ENCODE peak calls at places on chromosomes 16 and 17, in seven cellular contexts. C is cardiac muscle cell, U is IMR-90, H is tibial artery, B is dorsolateral prefrontal cortex, R is fibroblast of mammary gland, P is testis. K is an unnamed sample.

GRCh38 chr16:23074423-23074822 is 74.8 kb downstream of the USP31 start:
- DNase-seq in P (peak), R (no peak), C (no peak), U (no peak), B (no peak), H (no peak), K (no peak)

GRCh38 chr16:9823510-9823909 is 358.7 kb downstream of the GRIN2A start:
- DNase-seq in U (no peak), C (no peak), B (no peak), P (no peak), R (no peak), H (no peak), K (no peak)

GRCh38 chr17:75872434-75873351 is 5.7 kb downstream of the TRIM47 start:
- DNase-seq in R (peak), U (peak), P (peak), H (peak), C (peak), B (peak), K (peak)

GRCh38 chr16:11546522-11547485 is 39.9 kb downstream of the LITAF start:
- DNase-seq in H (no peak), B (no peak), P (no peak), R (peak), U (peak), C (peak), K (peak)

GRCh38 chr17:2198917-2199316 is 104.7 kb downstream of the SMG6 start:
- DNase-seq in B (no peak), P (no peak), U (peak), H (no peak), R (peak), C (peak), K (peak)

GRCh38 chr16:678858-679807 is 1.1 kb upstream of the STUB1 start:
- DNase-seq in R (peak), U (peak), P (peak), C (peak), H (peak), B (peak), K (peak)

GRCh38 chr16:52466998-52467397 is 79.9 kb downstream of the TOX3 start:
- DNase-seq in H (no peak), R (no peak), B (no peak), U (no peak), C (no peak), P (no peak), K (no peak)

GRCh38 chr16:54482892-54483574 is 196.4 kb upstream of the IRX3 start:
- DNase-seq in P (no peak), B (no peak), H (no peak), C (no peak), R (no peak), U (no peak), K (no peak)

GRCh38 chr17:16107165-16107770 is 107.6 kb downstream of the TTC19 start:
- DNase-seq in R (peak), B (no peak), U (no peak), C (no peak), P (no peak), H (no peak), K (no peak)

GRCh38 chr16:68190745-68191510 is 45.0 kb downstream of the ESRP2 start:
- DNase-seq in B (no peak), R (peak), H (no peak), P (no peak), U (peak), C (no peak), K (peak)

GRCh38 chr17:54172654-54173316 is 350.1 kb downstream of the KIF2B start:
- DNase-seq in C (peak), R (peak), U (no peak), B (peak), H (no peak), P (peak), K (peak)

GRCh38 chr17:204427-205175 is 23.2 kb upstream of the DOC2B start:
- DNase-seq in P (no peak), U (no peak), C (no peak), H (no peak), R (no peak), B (no peak), K (no peak)

GRCh38 chr17:39099686-39100293 is 51.6 kb downstream of the PLXDC1 start:
- DNase-seq in B (no peak), H (peak), P (peak), R (peak), C (peak), U (peak), K (peak)

GRCh38 chr17:76556759-76557367 is 17.0 kb downstream of the PRCD start:
- DNase-seq in U (peak), R (peak), P (no peak), C (peak), H (no peak), B (no peak), K (peak)

GRCh38 chr17:39872700-39873099 is 4.7 kb downstream of the ZPBP2 start:
- DNase-seq in R (peak), C (peak), B (no peak), U (peak), H (no peak), P (no peak), K (no peak)

GRCh38 chr17:17538417-17539391 is 42.5 kb upstream of the RASD1 start:
- DNase-seq in H (no peak), P (no peak), R (no peak), C (peak), B (no peak), U (peak), K (peak)

GRCh38 chr17:80274317-80274716 is 13.7 kb downstream of the RNF213 start:
- DNase-seq in U (no peak), C (no peak), R (no peak), B (no peak), H (no peak), P (no peak), K (no peak)

GRCh38 chr17:40251576-40251975 is 32.5 kb downstream of the WIPF2 start:
- DNase-seq in P (no peak), H (peak), U (peak), C (peak), B (no peak), R (peak), K (peak)

GRCh38 chr17:27446569-27447301 is 9.5 kb upstream of the KSR1 start:
- DNase-seq in C (peak), H (no peak), R (peak), B (no peak), P (no peak), U (peak), K (peak)

GRCh38 chr17:81298325-81298990 is 3.4 kb upstream of the SLC38A10 start:
- DNase-seq in B (no peak), R (no peak), U (no peak), C (no peak), P (no peak), H (no peak), K (no peak)

GRCh38 chr17:1916963-1917715 is 87.3 kb downstream of the RPA1 start:
- DNase-seq in R (no peak), C (no peak), U (no peak), P (no peak), H (no peak), B (no peak), K (no peak)

GRCh38 chr16:65125871-65126270 is 4.0 kb upstream of the CDH11 start:
- DNase-seq in U (peak), B (no peak), P (no peak), H (no peak), R (peak), C (peak), K (peak)

GRCh38 chr16:65126845-65127624 is 5.2 kb upstream of the CDH11 start:
- DNase-seq in C (no peak), U (no peak), R (no peak), B (no peak), H (no peak), P (no peak), K (no peak)

GRCh38 chr16:65124596-65124995 is 2.7 kb upstream of the CDH11 start:
- DNase-seq in U (no peak), R (no peak), C (no peak), P (no peak), B (no peak), H (no peak), K (no peak)

GRCh38 chr16:65123846-65124513 is 2.1 kb upstream of the CDH11 start:
- DNase-seq in C (no peak), P (peak), U (peak), H (no peak), B (no peak), R (no peak), K (peak)

GRCh38 chr16:65125322-65125721 is 3.5 kb upstream of the CDH11 start:
- DNase-seq in R (no peak), U (peak), H (no peak), B (no peak), C (no peak), P (no peak), K (no peak)
- H3K4me3 ChIP-seq in R (no peak), U (no peak), H (no peak), B (no peak), C (no peak), P (no peak), K (peak)

GRCh38 chr17:7311110-7311698 is 3.8 kb downstream of the EIF5A start:
- DNase-seq in C (no peak), U (no peak), B (no peak), P (no peak), R (no peak), H (no peak), K (no peak)

GRCh38 chr17:7309628-7310027 is 2.2 kb downstream of the EIF5A start:
- DNase-seq in P (no peak), B (no peak), R (no peak), H (no peak), U (no peak), C (no peak), K (no peak)

GRCh38 chr17:7308625-7309433 is 1.4 kb downstream of the EIF5A start:
- DNase-seq in B (peak), P (peak), H (peak), U (peak), C (peak), R (peak), K (peak)

GRCh38 chr17:7306911-7307685 is at the start of gene EIF5A:
- DNase-seq in U (peak), H (peak), C (peak), B (peak), R (peak), P (peak), K (peak)

DNA sequence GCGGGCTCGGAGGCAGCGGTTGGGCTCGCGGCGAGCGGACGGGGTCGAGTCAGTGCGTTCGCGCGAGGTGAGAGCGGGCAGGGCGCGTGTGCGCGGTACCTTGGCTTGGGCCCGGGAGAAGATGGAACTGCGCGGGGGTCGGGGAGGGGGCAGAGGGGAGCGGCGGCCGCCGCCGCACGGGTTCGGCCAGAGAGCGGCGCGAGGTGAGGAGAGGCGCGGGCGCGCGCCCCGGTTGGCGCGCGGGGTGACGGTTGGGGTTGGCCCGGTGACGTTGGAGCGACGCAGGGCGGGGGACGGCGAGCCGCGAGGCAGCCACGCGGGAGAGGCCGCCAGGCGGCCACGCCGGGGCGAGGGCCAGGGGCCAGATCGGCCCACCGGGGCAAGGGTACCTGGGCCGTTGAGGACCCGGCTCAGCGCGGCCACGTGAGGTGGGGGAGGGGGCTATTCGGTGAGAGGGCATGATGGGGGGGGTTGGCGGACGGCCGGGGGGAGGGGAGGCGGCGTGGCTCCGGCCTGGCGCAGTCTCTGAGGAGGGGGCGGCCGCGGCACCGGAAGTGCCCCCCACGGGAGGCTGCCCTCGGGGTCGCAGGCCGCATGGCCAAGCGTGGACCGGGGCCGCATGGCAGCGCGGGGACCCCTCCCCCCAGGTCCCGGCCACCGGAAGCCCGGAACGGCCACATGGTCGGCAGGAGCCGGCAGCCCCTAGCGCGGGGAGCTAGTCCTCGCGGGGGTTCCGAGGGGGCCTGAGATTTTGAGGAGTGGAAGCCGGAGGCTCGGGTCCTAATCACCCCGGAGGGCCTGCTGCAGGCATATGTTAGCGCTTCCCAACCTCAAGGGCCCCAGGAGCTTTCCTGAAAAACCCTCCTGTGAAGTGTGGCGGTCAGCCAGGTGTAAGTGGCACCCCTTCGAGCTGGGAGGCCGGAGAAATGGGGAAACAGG is 527 bp downstream of the EIF5A start:
- DNase-seq in R (peak), U (peak), C (peak), P (peak), H (no peak), B (peak), K (peak)
- TF ChIP-seq CTCF in R (no peak), U (no peak), C (peak), P (no peak), H (peak), B (no peak), K (no peak)

GRCh38 chr16:47136101-47136820 is 7.5 kb downstream of the NETO2 start:
- DNase-seq in H (no peak), P (no peak), R (peak), U (peak), B (no peak), C (peak), K (peak)

GRCh38 chr16:47141773-47142468 is 1.8 kb downstream of the NETO2 start:
- DNase-seq in R (peak), P (peak), B (peak), U (peak), H (peak), C (peak), K (peak)

GRCh38 chr16:47142469-47143328 is 1.0 kb downstream of the NETO2 start:
- DNase-seq in H (no peak), P (peak), R (peak), C (peak), U (peak), B (peak), K (peak)

GRCh38 chr16:47140686-47141085 is 3.1 kb downstream of the NETO2 start:
- DNase-seq in P (no peak), B (no peak), R (no peak), U (no peak), C (no peak), H (no peak), K (no peak)

DNA sequence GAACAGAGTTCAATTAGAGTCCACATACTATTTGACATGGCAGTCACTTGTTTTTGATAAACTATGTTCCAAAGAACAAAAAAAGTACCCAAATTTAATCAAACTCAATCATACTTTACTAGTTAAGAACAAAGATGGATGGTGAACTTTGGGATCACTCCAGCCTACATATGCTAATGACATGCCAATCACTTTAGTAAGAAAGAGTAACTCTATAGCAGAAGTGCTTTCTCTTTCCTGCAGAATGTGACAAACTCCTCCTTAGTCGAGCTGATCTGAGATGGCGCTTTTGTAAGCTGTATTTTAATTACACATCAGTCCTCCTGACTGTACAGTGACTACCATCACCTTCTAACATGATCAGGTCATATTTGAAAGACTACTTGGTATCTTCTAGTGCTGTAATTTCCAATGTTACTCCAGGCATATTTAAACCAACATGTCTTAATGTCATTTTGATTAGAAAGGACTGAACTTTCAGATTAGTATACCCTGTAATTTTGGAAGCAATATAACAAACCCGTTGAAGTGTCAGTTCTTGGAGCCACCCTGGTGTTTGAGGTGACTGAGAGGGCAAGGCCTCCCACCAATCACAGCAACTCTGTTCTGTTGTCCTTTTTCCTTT is 4.1 kb downstream of the NETO2 start:
- DNase-seq in H (no peak), P (no peak), R (peak), B (no peak), C (no peak), U (peak), K (peak)
- H3K4me3 ChIP-seq in H (no peak), P (no peak), R (no peak), B (no peak), C (no peak), U (no peak), K (no peak)

GRCh38 chr17:45197555-45198334 is 23.9 kb upstream of the FMNL1 start:
- DNase-seq in B (peak), P (peak), H (peak), C (peak), U (peak), R (peak), K (peak)

GRCh38 chr17:45201457-45201856 is 20.2 kb upstream of the FMNL1 start:
- DNase-seq in B (no peak), C (no peak), H (no peak), U (no peak), P (no peak), R (no peak), K (no peak)

GRCh38 chr17:45197108-45197507 is 24.6 kb upstream of the FMNL1 start:
- DNase-seq in B (no peak), H (no peak), R (no peak), U (no peak), C (no peak), P (no peak), K (no peak)

GRCh38 chr17:45195424-45195823 is 26.3 kb upstream of the FMNL1 start:
- DNase-seq in U (no peak), B (no peak), P (no peak), R (no peak), H (no peak), C (no peak), K (no peak)

DNA sequence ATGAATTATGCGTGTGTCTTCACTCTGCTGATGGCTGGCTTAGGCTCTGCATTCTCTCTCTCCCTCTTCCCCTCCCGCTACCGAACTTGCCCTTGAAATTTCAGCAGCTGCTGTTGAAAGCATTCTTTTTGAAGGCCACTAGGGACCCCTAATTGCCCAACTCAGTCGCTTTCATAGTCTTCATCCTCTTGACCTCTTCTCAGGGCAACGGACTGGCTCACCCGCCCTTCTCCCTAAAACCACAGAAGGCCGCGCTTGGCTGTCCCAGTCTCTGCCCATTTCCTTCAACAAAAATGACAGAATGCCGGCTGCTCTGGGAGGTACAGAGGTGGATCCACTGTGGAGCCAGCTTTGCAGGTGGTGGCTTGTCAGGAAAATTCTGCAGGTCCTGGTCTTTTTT is 21.0 kb upstream of the FMNL1 start:
- DNase-seq in P (no peak), B (no peak), C (peak), H (peak), U (no peak), R (peak), K (peak)
- TF ChIP-seq CTCF in P (no peak), B (no peak), C (no peak), H (no peak), U (no peak), R (no peak), K (peak)

GRCh38 chr17:50052241-50052788 is 3.6 kb upstream of the ITGA3 start:
- DNase-seq in P (no peak), C (no peak), B (no peak), R (no peak), U (no peak), H (no peak), K (no peak)

GRCh38 chr17:50050431-50051032 is 5.4 kb upstream of the ITGA3 start:
- DNase-seq in H (no peak), U (no peak), R (no peak), B (no peak), P (no peak), C (no peak), K (no peak)

GRCh38 chr17:50051082-50051576 is 4.8 kb upstream of the ITGA3 start:
- DNase-seq in C (peak), R (peak), U (peak), B (no peak), P (no peak), H (no peak), K (peak)

GRCh38 chr17:50052822-50053653 is 2.9 kb upstream of the ITGA3 start:
- DNase-seq in H (no peak), C (peak), U (peak), P (peak), B (no peak), R (no peak), K (no peak)

DNA sequence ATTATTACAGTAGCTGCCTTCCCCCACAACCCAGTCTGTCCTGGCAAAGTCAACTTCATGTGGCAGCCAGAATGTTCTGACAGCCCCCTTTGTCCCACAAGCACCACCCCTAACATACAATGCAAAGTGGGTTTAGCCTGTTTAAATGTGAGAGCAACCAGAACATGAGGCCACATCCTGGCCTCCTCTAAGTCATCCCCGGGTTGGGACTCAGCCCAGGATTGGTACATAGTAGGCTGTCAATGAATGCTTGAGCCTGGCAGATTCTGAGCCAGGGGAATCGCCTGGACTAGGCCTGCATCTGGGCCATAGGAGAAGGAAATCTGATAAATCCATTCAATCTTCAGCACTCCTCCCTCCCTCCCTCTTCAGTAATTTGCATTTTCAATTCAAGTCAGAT is 4.3 kb upstream of the ITGA3 start:
- DNase-seq in B (no peak), C (peak), R (peak), U (no peak), P (no peak), H (no peak), K (no peak)
- H3K4me3 ChIP-seq in B (no peak), C (no peak), R (no peak), U (no peak), P (no peak), H (no peak), K (no peak)

K was measured in choroid plexus epithelial cell.